ENCODE peak calls at places on chromosomes 2 and 18, in nine cellular contexts. One of them, this sample, is unnamed.

GRCh38 chr18:59359576-59359952 is 499 bp upstream of the LMAN1 start:
- DNase-seq in cardiac fibroblast: no peak
- DNase-seq in NCI-H2029 treated with DMSO at 0.1 percent for 48 hours: no peak
- DNase-seq in WERI-Rb-1: no peak
- DNase-seq in activated naive CD8-positive, alpha-beta T cell treated with anti-CD3 and anti-CD28 coated beads, Interleukin-2, amount 10 ng/mL, durations not matched to agents 7 days and 5 days: no peak
- DNase-seq in EH: no peak
- DNase-seq in vagina: no peak
- DNase-seq in AG08395: no peak
- DNase-seq in NCI-H1694 treated with DMSO at 0.1 percent for 48 hours: no peak
- DNase-seq in this sample: no peak

GRCh38 chr2:23554054-23554697 is 169.2 kb downstream of the KLHL29 start:
- DNase-seq in cardiac fibroblast: no peak
- DNase-seq in NCI-H2029 treated with DMSO at 0.1 percent for 48 hours: no peak
- DNase-seq in WERI-Rb-1: peak
- DNase-seq in activated naive CD8-positive, alpha-beta T cell treated with anti-CD3 and anti-CD28 coated beads, Interleukin-2, amount 10 ng/mL, durations not matched to agents 7 days and 5 days: no peak
- DNase-seq in EH: no peak
- DNase-seq in vagina: no peak
- DNase-seq in AG08395: no peak
- DNase-seq in NCI-H1694 treated with DMSO at 0.1 percent for 48 hours: no peak
- DNase-seq in this sample: peak

GRCh38 chr2:205764502-205764815 is 82.2 kb downstream of the NRP2 start:
- DNase-seq in cardiac fibroblast: no peak
- DNase-seq in NCI-H2029 treated with DMSO at 0.1 percent for 48 hours: no peak
- DNase-seq in WERI-Rb-1: peak
- DNase-seq in activated naive CD8-positive, alpha-beta T cell treated with anti-CD3 and anti-CD28 coated beads, Interleukin-2, amount 10 ng/mL, durations not matched to agents 7 days and 5 days: no peak
- DNase-seq in EH: no peak
- DNase-seq in vagina: no peak
- DNase-seq in AG08395: no peak
- DNase-seq in NCI-H1694 treated with DMSO at 0.1 percent for 48 hours: peak
- DNase-seq in this sample: no peak

GRCh38 chr2:205759286-205759685 is 77.0 kb downstream of the NRP2 start:
- DNase-seq in cardiac fibroblast: no peak
- DNase-seq in NCI-H2029 treated with DMSO at 0.1 percent for 48 hours: no peak
- DNase-seq in WERI-Rb-1: no peak
- DNase-seq in activated naive CD8-positive, alpha-beta T cell treated with anti-CD3 and anti-CD28 coated beads, Interleukin-2, amount 10 ng/mL, durations not matched to agents 7 days and 5 days: no peak
- DNase-seq in EH: no peak
- DNase-seq in vagina: no peak
- DNase-seq in AG08395: no peak
- DNase-seq in NCI-H1694 treated with DMSO at 0.1 percent for 48 hours: no peak
- DNase-seq in this sample: no peak

GRCh38 chr2:226903179-226903578 is 67.3 kb downstream of the RHBDD1 start:
- DNase-seq in cardiac fibroblast: peak
- DNase-seq in NCI-H2029 treated with DMSO at 0.1 percent for 48 hours: no peak
- DNase-seq in WERI-Rb-1: no peak
- DNase-seq in activated naive CD8-positive, alpha-beta T cell treated with anti-CD3 and anti-CD28 coated beads, Interleukin-2, amount 10 ng/mL, durations not matched to agents 7 days and 5 days: no peak
- DNase-seq in EH: peak
- DNase-seq in vagina: no peak
- DNase-seq in AG08395: peak
- DNase-seq in NCI-H1694 treated with DMSO at 0.1 percent for 48 hours: no peak
- DNase-seq in this sample: peak

GRCh38 chr18:48264508-48264907 is 144.7 kb downstream of the ZBTB7C start:
- DNase-seq in cardiac fibroblast: peak
- DNase-seq in NCI-H2029 treated with DMSO at 0.1 percent for 48 hours: no peak
- DNase-seq in WERI-Rb-1: no peak
- DNase-seq in activated naive CD8-positive, alpha-beta T cell treated with anti-CD3 and anti-CD28 coated beads, Interleukin-2, amount 10 ng/mL, durations not matched to agents 7 days and 5 days: no peak
- DNase-seq in EH: peak
- DNase-seq in vagina: no peak
- DNase-seq in AG08395: no peak
- DNase-seq in NCI-H1694 treated with DMSO at 0.1 percent for 48 hours: no peak
- DNase-seq in this sample: no peak

GRCh38 chr18:22694954-22695353 is 238.2 kb upstream of the RBBP8 start:
- DNase-seq in cardiac fibroblast: peak
- DNase-seq in NCI-H2029 treated with DMSO at 0.1 percent for 48 hours: no peak
- DNase-seq in WERI-Rb-1: no peak
- DNase-seq in activated naive CD8-positive, alpha-beta T cell treated with anti-CD3 and anti-CD28 coated beads, Interleukin-2, amount 10 ng/mL, durations not matched to agents 7 days and 5 days: no peak
- DNase-seq in EH: peak
- DNase-seq in vagina: peak
- DNase-seq in AG08395: peak
- DNase-seq in NCI-H1694 treated with DMSO at 0.1 percent for 48 hours: no peak
- DNase-seq in this sample: peak

GRCh38 chr2:30336978-30337841 is 105.9 kb downstream of the LBH start:
- DNase-seq in cardiac fibroblast: no peak
- DNase-seq in NCI-H2029 treated with DMSO at 0.1 percent for 48 hours: no peak
- DNase-seq in WERI-Rb-1: no peak
- DNase-seq in activated naive CD8-positive, alpha-beta T cell treated with anti-CD3 and anti-CD28 coated beads, Interleukin-2, amount 10 ng/mL, durations not matched to agents 7 days and 5 days: peak
- DNase-seq in EH: peak
- DNase-seq in vagina: no peak
- DNase-seq in AG08395: peak
- DNase-seq in NCI-H1694 treated with DMSO at 0.1 percent for 48 hours: no peak
- DNase-seq in this sample: peak

GRCh38 chr2:109109342-109109741 is 19.7 kb upstream of the SH3RF3 start:
- DNase-seq in cardiac fibroblast: no peak
- DNase-seq in NCI-H2029 treated with DMSO at 0.1 percent for 48 hours: no peak
- DNase-seq in WERI-Rb-1: no peak
- DNase-seq in activated naive CD8-positive, alpha-beta T cell treated with anti-CD3 and anti-CD28 coated beads, Interleukin-2, amount 10 ng/mL, durations not matched to agents 7 days and 5 days: no peak
- DNase-seq in EH: no peak
- DNase-seq in vagina: no peak
- DNase-seq in AG08395: no peak
- DNase-seq in NCI-H1694 treated with DMSO at 0.1 percent for 48 hours: no peak
- DNase-seq in this sample: no peak

GRCh38 chr2:215031330-215031729 is 107.1 kb downstream of the ABCA12 start:
- DNase-seq in cardiac fibroblast: no peak
- DNase-seq in NCI-H2029 treated with DMSO at 0.1 percent for 48 hours: no peak
- DNase-seq in WERI-Rb-1: no peak
- DNase-seq in activated naive CD8-positive, alpha-beta T cell treated with anti-CD3 and anti-CD28 coated beads, Interleukin-2, amount 10 ng/mL, durations not matched to agents 7 days and 5 days: no peak
- DNase-seq in EH: no peak
- DNase-seq in vagina: no peak
- DNase-seq in AG08395: no peak
- DNase-seq in NCI-H1694 treated with DMSO at 0.1 percent for 48 hours: no peak
- DNase-seq in this sample: no peak

GRCh38 chr18:47997338-47997780 is 66.9 kb upstream of the SMAD2 start:
- DNase-seq in cardiac fibroblast: peak
- DNase-seq in NCI-H2029 treated with DMSO at 0.1 percent for 48 hours: no peak
- DNase-seq in WERI-Rb-1: peak
- DNase-seq in activated naive CD8-positive, alpha-beta T cell treated with anti-CD3 and anti-CD28 coated beads, Interleukin-2, amount 10 ng/mL, durations not matched to agents 7 days and 5 days: peak
- DNase-seq in EH: peak
- DNase-seq in vagina: no peak
- DNase-seq in AG08395: no peak
- DNase-seq in NCI-H1694 treated with DMSO at 0.1 percent for 48 hours: no peak
- DNase-seq in this sample: no peak

GRCh38 chr2:21103274-21103891 is 20.4 kb upstream of the TDRD15 start:
- DNase-seq in cardiac fibroblast: no peak
- DNase-seq in NCI-H2029 treated with DMSO at 0.1 percent for 48 hours: no peak
- DNase-seq in WERI-Rb-1: no peak
- DNase-seq in activated naive CD8-positive, alpha-beta T cell treated with anti-CD3 and anti-CD28 coated beads, Interleukin-2, amount 10 ng/mL, durations not matched to agents 7 days and 5 days: no peak
- DNase-seq in EH: no peak
- DNase-seq in vagina: no peak
- DNase-seq in AG08395: no peak
- DNase-seq in NCI-H1694 treated with DMSO at 0.1 percent for 48 hours: no peak
- DNase-seq in this sample: no peak

GRCh38 chr2:228589115-228589514 is 407.6 kb upstream of the SPHKAP start:
- DNase-seq in cardiac fibroblast: no peak
- DNase-seq in NCI-H2029 treated with DMSO at 0.1 percent for 48 hours: no peak
- DNase-seq in WERI-Rb-1: no peak
- DNase-seq in activated naive CD8-positive, alpha-beta T cell treated with anti-CD3 and anti-CD28 coated beads, Interleukin-2, amount 10 ng/mL, durations not matched to agents 7 days and 5 days: no peak
- DNase-seq in EH: no peak
- DNase-seq in vagina: no peak
- DNase-seq in AG08395: no peak
- DNase-seq in NCI-H1694 treated with DMSO at 0.1 percent for 48 hours: no peak
- DNase-seq in this sample: no peak

GRCh38 chr2:54763636-54764291 is 40.3 kb downstream of the EML6 start:
- DNase-seq in cardiac fibroblast: no peak
- DNase-seq in NCI-H2029 treated with DMSO at 0.1 percent for 48 hours: no peak
- DNase-seq in WERI-Rb-1: peak
- DNase-seq in activated naive CD8-positive, alpha-beta T cell treated with anti-CD3 and anti-CD28 coated beads, Interleukin-2, amount 10 ng/mL, durations not matched to agents 7 days and 5 days: no peak
- DNase-seq in EH: no peak
- DNase-seq in vagina: no peak
- DNase-seq in AG08395: no peak
- DNase-seq in NCI-H1694 treated with DMSO at 0.1 percent for 48 hours: peak
- DNase-seq in this sample: no peak

GRCh38 chr18:58669731-58670379 is 1.4 kb upstream of the MALT1 start:
- DNase-seq in cardiac fibroblast: peak
- DNase-seq in NCI-H2029 treated with DMSO at 0.1 percent for 48 hours: peak
- DNase-seq in WERI-Rb-1: no peak
- DNase-seq in activated naive CD8-positive, alpha-beta T cell treated with anti-CD3 and anti-CD28 coated beads, Interleukin-2, amount 10 ng/mL, durations not matched to agents 7 days and 5 days: no peak
- DNase-seq in EH: peak
- DNase-seq in vagina: no peak
- DNase-seq in AG08395: no peak
- DNase-seq in NCI-H1694 treated with DMSO at 0.1 percent for 48 hours: no peak
- DNase-seq in this sample: peak

GRCh38 chr2:152367547-152368250 is 32.7 kb downstream of the FMNL2 start:
- DNase-seq in cardiac fibroblast: no peak
- DNase-seq in NCI-H2029 treated with DMSO at 0.1 percent for 48 hours: no peak
- DNase-seq in WERI-Rb-1: no peak
- DNase-seq in activated naive CD8-positive, alpha-beta T cell treated with anti-CD3 and anti-CD28 coated beads, Interleukin-2, amount 10 ng/mL, durations not matched to agents 7 days and 5 days: no peak
- DNase-seq in EH: no peak
- DNase-seq in vagina: no peak
- DNase-seq in AG08395: no peak
- DNase-seq in NCI-H1694 treated with DMSO at 0.1 percent for 48 hours: no peak
- DNase-seq in this sample: no peak